ENCODE peak calls at places on chromosomes 7 and 10, in eight cellular contexts. L is CD8-positive, alpha-beta T cell; V is right atrium auricular region; R is sigmoid colon; C is GM12864; Y is B cell; U is progenitor cell of endocrine pancreas; O is A549. A is an unnamed sample.

GRCh38 chr7:16492513-16493062 is 27.1 kb upstream of the SOSTDC1 start:
- DNase-seq in L (no peak), R (no peak), C (no peak), O (no peak), V (no peak), Y (no peak), U (no peak), A (no peak)

GRCh38 chr10:96833220-96834001 is 1.3 kb downstream of the LCOR start:
- DNase-seq in O (peak; percentile 36), Y (no peak), R (peak; percentile 72), L (no peak), U (no peak), C (no peak), V (no peak), A (no peak)

GRCh38 chr10:123227706-123228105 is 73.5 kb downstream of the BUB3 start:
- DNase-seq in U (no peak), R (no peak), L (no peak), C (no peak), Y (no peak), V (no peak), O (no peak), A (no peak)

GRCh38 chr7:153030976-153031375 is 271.4 kb downstream of the ACTR3B start:
- DNase-seq in L (no peak), C (no peak), O (no peak), R (no peak), Y (no peak), V (no peak), U (no peak), A (no peak)

GRCh38 chr10:48490576-48491345 is 114.1 kb downstream of the ARHGAP22 start:
- DNase-seq in C (no peak), U (no peak), L (no peak), V (peak; percentile 30), Y (no peak), R (no peak), O (no peak), A (no peak)

GRCh38 chr10:132419631-132420468 is 22.9 kb downstream of the PWWP2B start:
- DNase-seq in Y (peak; percentile 41), C (no peak), R (no peak), V (no peak), O (no peak), U (no peak), L (no peak), A (no peak)

GRCh38 chr7:135174941-135175340 is 4.4 kb upstream of the CYREN start:
- DNase-seq in L (no peak), V (peak; percentile 50), U (no peak), R (no peak), C (no peak), O (no peak), Y (no peak), A (no peak)

GRCh38 chr10:102280397-102281015 is 35.2 kb downstream of the GBF1 start:
- DNase-seq in Y (no peak), O (no peak), R (no peak), C (no peak), V (no peak), L (no peak), U (no peak), A (no peak)

GRCh38 chr7:47416454-47417121 is 165.3 kb downstream of the TNS3 start:
- DNase-seq in Y (no peak), L (no peak), C (no peak), U (no peak), R (peak; percentile 57), V (no peak), O (no peak), A (no peak)

GRCh38 chr10:61635946-61636345 is 26.8 kb upstream of the CABCOCO1 start:
- DNase-seq in L (no peak), R (no peak), Y (no peak), O (no peak), C (no peak), U (no peak), V (no peak), A (no peak)

GRCh38 chr7:86762129-86762528 is 118.4 kb downstream of the GRM3 start:
- DNase-seq in V (no peak), C (no peak), O (no peak), R (no peak), U (no peak), L (no peak), Y (no peak), A (no peak)

GRCh38 chr7:137625197-137625596 is 221.6 kb downstream of the DGKI start:
- DNase-seq in U (no peak), Y (no peak), V (no peak), O (no peak), L (no peak), C (no peak), R (no peak), A (no peak)

GRCh38 chr10:6204063-6204340 is 1.3 kb downstream of the PFKFB3 start:
- DNase-seq in R (no peak), C (no peak), O (no peak), Y (peak; percentile 76), U (peak; percentile 32), L (peak; percentile 26), V (no peak), A (peak; percentile 65)

GRCh38 chr10:47403401-47404318 is 19.6 kb upstream of the ZNF488 start:
- DNase-seq in L (no peak), R (no peak), Y (no peak), C (no peak), O (no peak), U (no peak), V (peak; percentile 50), A (no peak)

GRCh38 chr7:129828078-129828762 is 124.5 kb downstream of the UBE2H start:
- DNase-seq in L (no peak), C (no peak), V (no peak), U (no peak), R (no peak), Y (no peak), O (no peak), A (no peak)

GRCh38 chr10:133258066-133258817 is 18.4 kb downstream of the ADAM8 start:
- DNase-seq in L (no peak), U (no peak), R (no peak), Y (peak; percentile 68), V (no peak), C (no peak), O (no peak), A (no peak)

GRCh38 chr7:121069346-121070100 is 81.0 kb downstream of the CPED1 start:
- DNase-seq in C (no peak), O (no peak), R (no peak), Y (no peak), U (no peak), V (no peak), L (no peak), A (no peak)

DNA sequence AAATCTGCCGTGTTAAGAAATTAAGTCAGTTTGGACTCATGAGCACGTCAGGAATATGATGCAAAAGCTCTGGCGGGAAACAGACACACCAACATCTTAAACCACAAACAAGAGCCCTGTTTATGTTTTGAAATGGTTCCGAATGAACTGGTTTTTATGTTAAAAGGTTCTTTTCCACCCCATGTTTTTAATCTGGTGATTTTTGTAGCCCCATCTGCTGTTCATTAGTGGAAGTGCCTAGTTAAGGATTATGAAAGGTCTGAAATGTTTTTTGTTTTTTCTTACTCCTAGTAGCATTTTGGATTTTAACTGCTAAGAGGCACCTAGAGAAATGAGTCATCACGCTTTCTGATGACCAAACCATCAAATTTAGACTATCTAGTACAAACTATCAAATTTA is 404.1 kb upstream of the MKI67 start:
- DNase-seq in V (no peak), U (no peak), O (peak; percentile 20), C (no peak), R (no peak), Y (no peak), L (no peak), A (no peak)
- TF ChIP-seq CTCF in V (peak; percentile 21), U (peak; percentile 75), O (peak; percentile 42), C (peak; percentile 50), R (peak; percentile 44), Y (peak; percentile 11), L (no peak), A (peak; percentile 61)

DNA sequence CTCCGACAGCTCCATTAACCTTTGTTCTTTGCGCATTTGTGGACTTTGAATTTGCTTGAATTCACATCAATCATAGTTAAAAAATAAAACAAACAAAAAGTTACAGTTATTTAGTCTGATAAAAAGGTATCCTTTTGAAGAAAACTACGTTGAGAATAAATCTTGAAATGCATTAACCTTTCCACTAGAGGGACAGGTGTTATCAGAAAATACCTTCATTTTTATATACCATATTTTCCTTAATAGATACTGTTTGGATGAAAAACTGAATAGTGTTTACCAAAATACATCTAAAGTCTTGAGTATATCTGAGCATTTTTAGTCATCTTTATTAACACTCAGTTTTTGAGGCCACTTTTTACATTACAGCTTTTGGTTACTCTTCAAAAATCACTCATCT is 371.9 kb downstream of the ZWINT start:
- DNase-seq in O (no peak), V (no peak), Y (no peak), L (no peak), R (no peak), U (no peak), C (no peak), A (no peak)
- TF ChIP-seq CTCF in O (no peak), V (no peak), Y (no peak), L (no peak), R (no peak), U (peak; percentile 18), C (no peak), A (no peak)

DNA sequence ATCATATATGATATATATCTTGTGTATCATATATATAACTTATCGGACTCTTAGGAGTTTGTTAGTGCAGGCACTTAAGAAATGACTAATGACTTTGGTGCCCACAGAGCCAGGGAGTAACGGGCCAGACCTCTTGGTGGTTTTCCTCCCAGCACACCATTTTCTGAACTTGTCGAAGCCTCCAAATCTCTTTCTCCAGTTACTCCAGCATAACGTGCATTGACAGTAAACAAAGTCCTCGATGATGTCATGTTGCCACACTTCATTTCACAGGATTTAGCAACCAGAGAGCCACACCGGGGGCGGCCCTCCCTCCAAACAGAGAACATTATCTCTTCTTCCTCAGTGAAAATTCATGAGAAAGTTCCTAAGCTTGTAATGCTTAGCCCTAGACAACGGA is 4.0 kb upstream of the SVOPL start:
- DNase-seq in U (no peak), R (no peak), O (no peak), L (no peak), V (no peak), C (no peak), Y (no peak), A (no peak)
- TF ChIP-seq CTCF in U (no peak), R (no peak), O (no peak), L (no peak), V (no peak), C (no peak), Y (no peak), A (no peak)

GRCh38 chr7:105139381-105139780 is 125.4 kb downstream of the KMT2E start:
- DNase-seq in O (no peak), U (no peak), Y (no peak), V (no peak), R (no peak), C (no peak), L (no peak), A (no peak)

GRCh38 chr7:105137898-105138297 is 123.9 kb downstream of the KMT2E start:
- DNase-seq in Y (no peak), L (no peak), C (no peak), O (no peak), R (no peak), U (no peak), V (no peak), A (no peak)

GRCh38 chr7:105136221-105136620 is 122.2 kb downstream of the KMT2E start:
- DNase-seq in V (no peak), R (no peak), O (no peak), U (no peak), L (no peak), C (no peak), Y (no peak), A (no peak)

DNA sequence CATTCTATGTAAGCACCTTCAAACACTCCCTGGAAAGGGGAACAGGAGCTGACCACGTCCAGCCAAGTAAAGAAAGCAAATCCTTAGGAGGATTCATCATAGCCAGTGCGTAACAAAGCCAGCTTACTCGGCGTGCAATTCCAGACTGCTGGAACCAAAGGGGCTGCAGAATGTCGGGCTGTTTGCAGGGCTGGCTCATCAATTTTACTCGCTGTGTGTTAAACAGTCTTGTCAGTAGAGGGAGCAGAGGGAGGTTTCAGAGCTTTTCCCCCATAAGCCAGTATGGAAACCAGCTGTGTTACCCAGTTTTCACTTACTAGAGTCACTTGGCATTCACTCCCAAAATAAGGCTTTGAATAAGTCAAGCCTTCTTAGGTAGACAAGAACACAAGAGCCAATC is 127.1 kb downstream of the KMT2E start:
- DNase-seq in O (peak; percentile 31), V (no peak), C (no peak), U (no peak), R (no peak), Y (no peak), L (no peak), A (peak; percentile 40)
- TF ChIP-seq CTCF in O (peak; percentile 49), V (no peak), C (peak; percentile 34), U (peak; percentile 51), R (no peak), Y (no peak), L (no peak), A (peak; percentile 41)

A was measured in nephron progenitor cell.